ENCODE peak calls at places on chromosomes 13 and 19, in six cellular contexts. One of them, this sample, is unnamed.
A peak's percentile ranks its signal among the peaks of the same experiment; 100 is the strongest.

GRCh38 chr19:6847828-6848200 is 39.6 kb upstream of the ADGRE1 start:
- DNase-seq in HepG2: no peak
- DNase-seq in A549: no peak
- DNase-seq in H1: no peak
- DNase-seq in K562: no peak
- DNase-seq in endothelial cell of umbilical vein: no peak
- DNase-seq in this sample: no peak

GRCh38 chr19:5086725-5087439 is 118.0 kb downstream of the KDM4B start:
- DNase-seq in HepG2: no peak
- DNase-seq in A549: peak; percentile 9
- DNase-seq in H1: peak; percentile 79
- DNase-seq in K562: no peak
- DNase-seq in endothelial cell of umbilical vein: no peak
- DNase-seq in this sample: peak; percentile 71

GRCh38 chr13:42808572-42808971 is 27.2 kb downstream of the FAM216B start:
- DNase-seq in HepG2: no peak
- DNase-seq in A549: no peak
- DNase-seq in H1: no peak
- DNase-seq in K562: no peak
- DNase-seq in endothelial cell of umbilical vein: no peak
- DNase-seq in this sample: no peak

GRCh38 chr19:18932216-18932841 is 8.7 kb downstream of the HOMER3 start:
- DNase-seq in HepG2: no peak
- DNase-seq in A549: peak; percentile 60
- DNase-seq in H1: peak; percentile 99
- DNase-seq in K562: peak; percentile 98
- DNase-seq in endothelial cell of umbilical vein: peak; percentile 58
- DNase-seq in this sample: peak; percentile 99

GRCh38 chr13:38606697-38607096 is 80.2 kb upstream of the FREM2 start:
- DNase-seq in HepG2: no peak
- DNase-seq in A549: no peak
- DNase-seq in H1: no peak
- DNase-seq in K562: no peak
- DNase-seq in endothelial cell of umbilical vein: no peak
- DNase-seq in this sample: no peak

GRCh38 chr13:97849305-97849704 is 104.2 kb upstream of the IPO5 start:
- DNase-seq in HepG2: peak; percentile 36
- DNase-seq in A549: peak; percentile 13
- DNase-seq in H1: no peak
- DNase-seq in K562: peak; percentile 16
- DNase-seq in endothelial cell of umbilical vein: peak; percentile 66
- DNase-seq in this sample: no peak

GRCh38 chr19:28403698-28404099 is 809.3 kb downstream of the UQCRFS1 start:
- DNase-seq in HepG2: no peak
- DNase-seq in A549: no peak
- DNase-seq in H1: no peak
- DNase-seq in K562: no peak
- DNase-seq in endothelial cell of umbilical vein: no peak
- DNase-seq in this sample: no peak

GRCh38 chr13:37409756-37410155 is 188.8 kb downstream of the POSTN start:
- DNase-seq in HepG2: no peak
- DNase-seq in A549: no peak
- DNase-seq in H1: no peak
- DNase-seq in K562: no peak
- DNase-seq in endothelial cell of umbilical vein: no peak
- DNase-seq in this sample: no peak

GRCh38 chr13:55307909-55308308 is 1832.8 kb upstream of the PRR20A start:
- DNase-seq in HepG2: no peak
- DNase-seq in A549: no peak
- DNase-seq in H1: no peak
- DNase-seq in K562: no peak
- DNase-seq in endothelial cell of umbilical vein: no peak
- DNase-seq in this sample: no peak

GRCh38 chr13:100633461-100633860 is 41.1 kb downstream of the TMTC4 start:
- DNase-seq in HepG2: peak; percentile 6
- DNase-seq in A549: no peak
- DNase-seq in H1: no peak
- DNase-seq in K562: no peak
- DNase-seq in endothelial cell of umbilical vein: no peak
- DNase-seq in this sample: no peak
- TF ChIP-seq JUN in HepG2: no peak
- TF ChIP-seq JUN in A549: no peak
- TF ChIP-seq JUN in H1: no peak
- TF ChIP-seq JUN in K562: no peak
- TF ChIP-seq JUN in endothelial cell of umbilical vein: no peak
- TF ChIP-seq JUN in this sample: no peak

DNA sequence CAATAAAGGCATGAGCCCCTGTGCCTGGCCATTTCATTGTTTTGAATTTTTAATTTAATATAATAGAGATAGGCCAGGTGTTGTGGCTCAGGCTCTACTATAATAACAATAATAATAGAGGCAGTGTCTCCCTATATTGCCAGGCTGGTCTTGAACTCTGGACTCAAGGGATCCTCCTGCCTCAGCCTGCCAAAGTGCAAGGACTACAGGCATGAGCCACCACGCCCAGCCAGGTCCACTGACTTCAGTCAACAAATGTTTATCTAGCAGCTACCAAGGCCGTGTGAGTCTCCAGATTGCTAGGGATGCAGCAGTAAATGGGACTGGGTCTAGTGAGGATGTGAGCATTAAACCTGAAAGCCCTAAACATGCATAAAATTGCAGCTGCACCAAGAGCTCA is 13.8 kb upstream of the ILF3 start:
- DNase-seq in HepG2: peak; percentile 78
- DNase-seq in A549: no peak
- DNase-seq in H1: no peak
- DNase-seq in K562: no peak
- DNase-seq in endothelial cell of umbilical vein: no peak
- DNase-seq in this sample: no peak
- TF ChIP-seq JUN in HepG2: no peak
- TF ChIP-seq JUN in A549: no peak
- TF ChIP-seq JUN in H1: no peak
- TF ChIP-seq JUN in K562: no peak
- TF ChIP-seq JUN in endothelial cell of umbilical vein: no peak
- TF ChIP-seq JUN in this sample: no peak

GRCh38 chr19:1483979-1484428 is 5.0 kb upstream of the C19orf25 start:
- DNase-seq in HepG2: no peak
- DNase-seq in A549: no peak
- DNase-seq in H1: no peak
- DNase-seq in K562: no peak
- DNase-seq in endothelial cell of umbilical vein: no peak
- DNase-seq in this sample: no peak

GRCh38 chr19:1481224-1481892 is 2.3 kb upstream of the C19orf25 start:
- DNase-seq in HepG2: no peak
- DNase-seq in A549: no peak
- DNase-seq in H1: no peak
- DNase-seq in K562: no peak
- DNase-seq in endothelial cell of umbilical vein: no peak
- DNase-seq in this sample: no peak

GRCh38 chr19:1482361-1483066 is 3.5 kb upstream of the C19orf25 start:
- DNase-seq in HepG2: peak; percentile 35
- DNase-seq in A549: no peak
- DNase-seq in H1: no peak
- DNase-seq in K562: peak; percentile 59
- DNase-seq in endothelial cell of umbilical vein: no peak
- DNase-seq in this sample: no peak

GRCh38 chr19:1481893-1482360 is 2.9 kb upstream of the C19orf25 start:
- DNase-seq in HepG2: no peak
- DNase-seq in A549: no peak
- DNase-seq in H1: no peak
- DNase-seq in K562: no peak
- DNase-seq in endothelial cell of umbilical vein: no peak
- DNase-seq in this sample: no peak

GRCh38 chr19:1483067-1483978 is 4.3 kb upstream of the C19orf25 start:
- DNase-seq in HepG2: no peak
- DNase-seq in A549: no peak
- DNase-seq in H1: no peak
- DNase-seq in K562: no peak
- DNase-seq in endothelial cell of umbilical vein: no peak
- DNase-seq in this sample: no peak
- TF ChIP-seq JUN in HepG2: no peak
- TF ChIP-seq JUN in A549: no peak
- TF ChIP-seq JUN in H1: no peak
- TF ChIP-seq JUN in K562: no peak
- TF ChIP-seq JUN in endothelial cell of umbilical vein: no peak
- TF ChIP-seq JUN in this sample: no peak

GRCh38 chr13:30871713-30872029 is 34.4 kb upstream of the MEDAG start:
- DNase-seq in HepG2: no peak
- DNase-seq in A549: no peak
- DNase-seq in H1: no peak
- DNase-seq in K562: no peak
- DNase-seq in endothelial cell of umbilical vein: peak; percentile 26
- DNase-seq in this sample: no peak

GRCh38 chr13:30873519-30873918 is 32.6 kb upstream of the MEDAG start:
- DNase-seq in HepG2: no peak
- DNase-seq in A549: no peak
- DNase-seq in H1: no peak
- DNase-seq in K562: no peak
- DNase-seq in endothelial cell of umbilical vein: no peak
- DNase-seq in this sample: no peak

GRCh38 chr13:30872195-30872594 is 33.9 kb upstream of the MEDAG start:
- DNase-seq in HepG2: no peak
- DNase-seq in A549: no peak
- DNase-seq in H1: no peak
- DNase-seq in K562: no peak
- DNase-seq in endothelial cell of umbilical vein: peak; percentile 9
- DNase-seq in this sample: no peak

GRCh38 chr13:30874111-30874510 is 32.0 kb upstream of the MEDAG start:
- DNase-seq in HepG2: no peak
- DNase-seq in A549: no peak
- DNase-seq in H1: no peak
- DNase-seq in K562: no peak
- DNase-seq in endothelial cell of umbilical vein: no peak
- DNase-seq in this sample: no peak

GRCh38 chr13:30872685-30873443 is 33.2 kb upstream of the MEDAG start:
- DNase-seq in HepG2: peak; percentile 26
- DNase-seq in A549: no peak
- DNase-seq in H1: no peak
- DNase-seq in K562: no peak
- DNase-seq in endothelial cell of umbilical vein: peak; percentile 97
- DNase-seq in this sample: peak; percentile 51
- TF ChIP-seq JUN in HepG2: no peak
- TF ChIP-seq JUN in A549: no peak
- TF ChIP-seq JUN in H1: peak; percentile 56
- TF ChIP-seq JUN in K562: no peak
- TF ChIP-seq JUN in endothelial cell of umbilical vein: peak; percentile 59
- TF ChIP-seq JUN in this sample: no peak

DNA sequence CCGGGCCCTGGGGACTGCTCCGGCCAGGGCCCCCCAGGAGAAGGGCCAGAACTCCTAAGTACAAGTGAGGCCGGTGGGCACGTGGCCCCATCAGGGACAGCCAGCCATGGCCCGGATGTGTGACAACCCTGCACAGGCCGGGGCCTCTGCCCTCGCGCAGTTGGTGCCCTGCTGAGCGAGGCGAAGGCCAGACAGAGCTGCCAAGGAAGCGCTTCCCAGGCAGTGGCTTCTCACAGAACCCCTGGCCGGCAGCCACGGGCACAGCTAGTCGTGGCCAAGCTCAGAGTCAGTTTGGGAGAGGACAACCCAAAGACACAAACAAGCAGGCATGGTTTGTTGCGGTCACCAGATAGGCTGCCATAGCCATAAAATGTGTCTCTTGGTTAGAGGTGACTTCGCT is 25.8 kb downstream of the TEX29 start:
- DNase-seq in HepG2: no peak
- DNase-seq in A549: no peak
- DNase-seq in H1: no peak
- DNase-seq in K562: no peak
- DNase-seq in endothelial cell of umbilical vein: no peak
- DNase-seq in this sample: no peak
- TF ChIP-seq JUN in HepG2: no peak
- TF ChIP-seq JUN in A549: no peak
- TF ChIP-seq JUN in H1: no peak
- TF ChIP-seq JUN in K562: no peak
- TF ChIP-seq JUN in endothelial cell of umbilical vein: no peak
- TF ChIP-seq JUN in this sample: no peak

DNA sequence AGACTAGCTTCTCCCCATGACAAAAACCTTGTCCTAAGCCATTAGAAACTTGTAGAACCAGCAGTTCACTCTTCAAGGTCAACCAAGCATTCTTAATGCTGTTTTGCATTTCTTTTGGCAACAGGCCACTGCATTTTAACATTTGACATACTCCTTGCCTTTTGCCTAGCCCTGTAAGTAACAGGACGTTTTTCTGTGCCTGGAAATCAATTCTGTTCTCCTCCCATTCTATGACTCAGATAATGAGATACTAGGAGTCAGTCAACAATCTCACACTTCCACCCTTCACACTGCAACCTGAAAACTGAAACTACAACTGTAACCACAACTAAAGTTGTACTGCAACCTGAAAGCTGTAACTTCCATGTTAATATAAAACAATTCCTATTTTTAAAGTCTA is 268.7 kb downstream of the MZT1 start:
- DNase-seq in HepG2: no peak
- DNase-seq in A549: no peak
- DNase-seq in H1: no peak
- DNase-seq in K562: no peak
- DNase-seq in endothelial cell of umbilical vein: no peak
- DNase-seq in this sample: no peak
- TF ChIP-seq JUN in HepG2: no peak
- TF ChIP-seq JUN in A549: no peak
- TF ChIP-seq JUN in H1: no peak
- TF ChIP-seq JUN in K562: no peak
- TF ChIP-seq JUN in endothelial cell of umbilical vein: no peak
- TF ChIP-seq JUN in this sample: no peak